ENCODE peak calls at places on chromosomes 1 and 21, in five cellular contexts. One of them, this sample, is unnamed.

GRCh38 chr1:2449636-2450454 is 26.2 kb upstream of the PLCH2 start:
- DNase-seq in GM12878: no peak
- DNase-seq in endothelial cell of umbilical vein: no peak
- DNase-seq in A549: no peak
- DNase-seq in HepG2: peak; percentile 14
- DNase-seq in this sample: peak; percentile 71

GRCh38 chr1:97489834-97490233 is 431.0 kb downstream of the DPYD start:
- DNase-seq in GM12878: no peak
- DNase-seq in endothelial cell of umbilical vein: peak; percentile 78
- DNase-seq in A549: peak; percentile 46
- DNase-seq in HepG2: peak; percentile 1
- DNase-seq in this sample: peak; percentile 73

GRCh38 chr1:102593276-102593675 is 515.0 kb downstream of the COL11A1 start:
- DNase-seq in GM12878: no peak
- DNase-seq in endothelial cell of umbilical vein: no peak
- DNase-seq in A549: no peak
- DNase-seq in HepG2: no peak
- DNase-seq in this sample: no peak

GRCh38 chr1:185074307-185074706 is 28.9 kb downstream of the RNF2 start:
- DNase-seq in GM12878: no peak
- DNase-seq in endothelial cell of umbilical vein: no peak
- DNase-seq in A549: no peak
- DNase-seq in HepG2: no peak
- DNase-seq in this sample: no peak

GRCh38 chr1:203550846-203551245 is 56.9 kb downstream of the OPTC start:
- DNase-seq in GM12878: no peak
- DNase-seq in endothelial cell of umbilical vein: no peak
- DNase-seq in A549: no peak
- DNase-seq in HepG2: no peak
- DNase-seq in this sample: no peak

GRCh38 chr1:92992066-92992465 is 30.8 kb upstream of the DIPK1A start:
- DNase-seq in GM12878: no peak
- DNase-seq in endothelial cell of umbilical vein: no peak
- DNase-seq in A549: no peak
- DNase-seq in HepG2: no peak
- DNase-seq in this sample: no peak

GRCh38 chr1:17892225-17892624 is 137.1 kb downstream of the ACTL8 start:
- DNase-seq in GM12878: no peak
- DNase-seq in endothelial cell of umbilical vein: no peak
- DNase-seq in A549: no peak
- DNase-seq in HepG2: no peak
- DNase-seq in this sample: no peak

GRCh38 chr21:35503646-35504045 is 454.5 kb upstream of the RUNX1 start:
- DNase-seq in GM12878: no peak
- DNase-seq in endothelial cell of umbilical vein: peak; percentile 71
- DNase-seq in A549: no peak
- DNase-seq in HepG2: no peak
- DNase-seq in this sample: peak; percentile 52

GRCh38 chr21:32698971-32699693 is 28.7 kb downstream of the SYNJ1 start:
- DNase-seq in GM12878: no peak
- DNase-seq in endothelial cell of umbilical vein: peak; percentile 61
- DNase-seq in A549: no peak
- DNase-seq in HepG2: no peak
- DNase-seq in this sample: no peak

GRCh38 chr1:202154766-202155477 is 5.5 kb downstream of the PTPN7 start:
- DNase-seq in GM12878: no peak
- DNase-seq in endothelial cell of umbilical vein: peak; percentile 59
- DNase-seq in A549: peak; percentile 80
- DNase-seq in HepG2: peak; percentile 30
- DNase-seq in this sample: peak; percentile 66

GRCh38 chr1:174413632-174414031 is 34.1 kb upstream of the GPR52 start:
- DNase-seq in GM12878: no peak
- DNase-seq in endothelial cell of umbilical vein: no peak
- DNase-seq in A549: peak; percentile 22
- DNase-seq in HepG2: no peak
- DNase-seq in this sample: no peak

GRCh38 chr1:153536618-153537375 is 1.0 kb upstream of the S100A6 start:
- DNase-seq in GM12878: no peak
- DNase-seq in endothelial cell of umbilical vein: no peak
- DNase-seq in A549: peak; percentile 64
- DNase-seq in HepG2: no peak
- DNase-seq in this sample: no peak

GRCh38 chr21:32333953-32334673 is 35.5 kb downstream of the MRAP start:
- DNase-seq in GM12878: no peak
- DNase-seq in endothelial cell of umbilical vein: no peak
- DNase-seq in A549: no peak
- DNase-seq in HepG2: no peak
- DNase-seq in this sample: no peak

GRCh38 chr1:169201084-169201619 is 94.7 kb downstream of the ATP1B1 start:
- DNase-seq in GM12878: no peak
- DNase-seq in endothelial cell of umbilical vein: no peak
- DNase-seq in A549: no peak
- DNase-seq in HepG2: no peak
- DNase-seq in this sample: no peak

GRCh38 chr21:36422279-36423098 is 37.3 kb downstream of the CHAF1B start:
- DNase-seq in GM12878: no peak
- DNase-seq in endothelial cell of umbilical vein: peak; percentile 77
- DNase-seq in A549: peak; percentile 71
- DNase-seq in HepG2: peak; percentile 40
- DNase-seq in this sample: peak; percentile 75

GRCh38 chr1:216523043-216523442 is 99.8 kb upstream of the USH2A start:
- DNase-seq in GM12878: no peak
- DNase-seq in endothelial cell of umbilical vein: no peak
- DNase-seq in A549: no peak
- DNase-seq in HepG2: no peak
- DNase-seq in this sample: no peak

GRCh38 chr1:6508154-6508875 is 16.8 kb upstream of the PLEKHG5 start:
- DNase-seq in GM12878: no peak
- DNase-seq in endothelial cell of umbilical vein: no peak
- DNase-seq in A549: no peak
- DNase-seq in HepG2: no peak
- DNase-seq in this sample: peak; percentile 44

GRCh38 chr1:160657477-160657820 is 10.6 kb upstream of the SLAMF1 start:
- DNase-seq in GM12878: no peak
- DNase-seq in endothelial cell of umbilical vein: no peak
- DNase-seq in A549: no peak
- DNase-seq in HepG2: no peak
- DNase-seq in this sample: peak; percentile 75

GRCh38 chr21:29295066-29295650 is 3.6 kb upstream of the BACH1 start:
- DNase-seq in GM12878: no peak
- DNase-seq in endothelial cell of umbilical vein: no peak
- DNase-seq in A549: no peak
- DNase-seq in HepG2: no peak
- DNase-seq in this sample: no peak

GRCh38 chr1:211126622-211127021 is 7.3 kb downstream of the KCNH1 start:
- DNase-seq in GM12878: no peak
- DNase-seq in endothelial cell of umbilical vein: no peak
- DNase-seq in A549: no peak
- DNase-seq in HepG2: no peak
- DNase-seq in this sample: no peak

GRCh38 chr1:48182441-48182840 is 40.1 kb upstream of the SLC5A9 start:
- DNase-seq in GM12878: peak; percentile 12
- DNase-seq in endothelial cell of umbilical vein: no peak
- DNase-seq in A549: no peak
- DNase-seq in HepG2: no peak
- DNase-seq in this sample: no peak

GRCh38 chr1:96643519-96643918 is 78.1 kb upstream of the PTBP2 start:
- DNase-seq in GM12878: no peak
- DNase-seq in endothelial cell of umbilical vein: no peak
- DNase-seq in A549: no peak
- DNase-seq in HepG2: no peak
- DNase-seq in this sample: no peak

GRCh38 chr1:214739621-214740238 is 136.7 kb downstream of the CENPF start:
- DNase-seq in GM12878: no peak
- DNase-seq in endothelial cell of umbilical vein: no peak
- DNase-seq in A549: no peak
- DNase-seq in HepG2: no peak
- DNase-seq in this sample: no peak

GRCh38 chr1:200317236-200317635 is 92.6 kb downstream of the ZNF281 start:
- DNase-seq in GM12878: no peak
- DNase-seq in endothelial cell of umbilical vein: no peak
- DNase-seq in A549: peak; percentile 29
- DNase-seq in HepG2: no peak
- DNase-seq in this sample: no peak

DNA sequence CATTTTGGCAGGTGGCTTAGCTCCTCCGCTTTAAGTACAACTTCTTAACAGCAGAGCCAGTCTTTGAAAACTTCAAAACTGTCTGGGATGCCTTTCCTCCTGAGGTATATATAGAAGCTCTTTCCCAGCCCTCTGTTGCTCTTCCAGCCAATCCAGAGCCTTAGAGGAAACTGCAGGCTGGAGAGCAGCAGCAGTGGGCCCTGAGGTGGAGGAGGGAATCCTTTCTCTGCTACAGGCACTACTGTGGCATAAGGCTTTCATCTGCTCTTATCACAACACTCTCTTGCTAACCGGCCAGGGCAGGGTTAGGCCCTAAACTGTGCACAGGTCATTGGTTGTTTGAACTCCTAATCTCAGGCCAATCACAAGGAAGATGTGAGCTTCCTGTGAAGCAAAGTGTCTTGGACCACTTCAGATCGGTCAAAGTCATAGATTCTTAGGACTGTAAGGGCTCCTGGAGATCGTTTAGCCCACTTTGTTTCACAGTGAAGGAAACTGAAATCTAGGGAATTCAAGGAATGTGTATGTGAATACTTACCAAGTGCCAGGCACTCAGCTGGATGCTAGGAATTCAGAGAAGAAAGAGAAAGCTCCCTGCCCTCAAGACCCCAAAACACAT is at the start of gene RGS5:
- DNase-seq in GM12878: no peak
- DNase-seq in endothelial cell of umbilical vein: peak; percentile 78
- DNase-seq in A549: no peak
- DNase-seq in HepG2: no peak
- DNase-seq in this sample: no peak
- TF ChIP-seq MYC in GM12878: no peak
- TF ChIP-seq MYC in endothelial cell of umbilical vein: no peak
- TF ChIP-seq MYC in A549: no peak
- TF ChIP-seq MYC in HepG2: no peak
- TF ChIP-seq MYC in this sample: no peak

GRCh38 chr1:12462586-12462985 is 155.4 kb downstream of the DHRS3 start:
- DNase-seq in GM12878: no peak
- DNase-seq in endothelial cell of umbilical vein: no peak
- DNase-seq in A549: no peak
- DNase-seq in HepG2: no peak
- DNase-seq in this sample: no peak

GRCh38 chr1:12464028-12464427 is 154.0 kb downstream of the DHRS3 start:
- DNase-seq in GM12878: no peak
- DNase-seq in endothelial cell of umbilical vein: no peak
- DNase-seq in A549: no peak
- DNase-seq in HepG2: no peak
- DNase-seq in this sample: no peak

GRCh38 chr1:12465126-12465525 is 152.9 kb downstream of the DHRS3 start:
- DNase-seq in GM12878: no peak
- DNase-seq in endothelial cell of umbilical vein: no peak
- DNase-seq in A549: no peak
- DNase-seq in HepG2: no peak
- DNase-seq in this sample: no peak

GRCh38 chr1:12466816-12467215 is 151.2 kb downstream of the DHRS3 start:
- DNase-seq in GM12878: no peak
- DNase-seq in endothelial cell of umbilical vein: no peak
- DNase-seq in A549: no peak
- DNase-seq in HepG2: no peak
- DNase-seq in this sample: no peak

GRCh38 chr1:12464627-12465056 is 153.4 kb downstream of the DHRS3 start:
- DNase-seq in GM12878: no peak
- DNase-seq in endothelial cell of umbilical vein: no peak
- DNase-seq in A549: no peak
- DNase-seq in HepG2: no peak
- DNase-seq in this sample: no peak
- TF ChIP-seq MYC in GM12878: no peak
- TF ChIP-seq MYC in endothelial cell of umbilical vein: no peak
- TF ChIP-seq MYC in A549: no peak
- TF ChIP-seq MYC in HepG2: no peak
- TF ChIP-seq MYC in this sample: no peak

DNA sequence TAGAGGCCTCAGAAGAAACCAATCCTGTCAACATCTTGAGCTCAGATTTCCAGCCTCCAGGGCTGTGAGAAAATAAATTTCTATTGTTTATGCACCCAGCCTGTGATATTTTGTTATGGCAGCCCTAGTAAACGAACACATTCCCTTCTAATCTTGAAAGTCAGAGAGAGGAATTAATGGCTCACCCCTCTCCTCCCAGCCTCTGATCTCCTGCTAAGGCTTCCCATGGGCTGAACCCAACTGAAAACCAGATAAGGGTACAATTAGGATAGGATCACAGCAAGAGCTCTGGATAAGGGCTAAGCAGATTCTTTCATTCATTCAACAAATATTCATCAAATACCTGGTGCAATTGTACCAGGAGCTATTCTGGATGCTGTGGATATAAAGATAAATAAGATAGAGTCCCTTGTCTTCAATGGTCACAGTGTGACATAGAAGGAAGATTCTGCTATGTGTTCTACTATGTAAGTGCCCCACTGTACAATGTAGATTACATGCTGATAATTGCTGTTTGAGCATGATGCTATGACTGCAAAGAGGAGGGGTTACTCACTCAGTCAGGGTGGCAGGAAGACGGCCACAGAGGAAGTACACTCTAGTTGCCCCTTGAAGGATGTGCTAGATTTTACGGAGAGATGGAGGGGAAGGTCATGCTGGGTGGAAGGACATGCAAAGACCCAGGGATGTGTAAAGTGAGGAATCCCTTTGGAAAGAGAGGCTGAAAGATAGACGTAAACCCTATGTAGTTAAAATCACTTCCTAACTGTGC is 203.3 kb upstream of the JUN start:
- DNase-seq in GM12878: no peak
- DNase-seq in endothelial cell of umbilical vein: no peak
- DNase-seq in A549: no peak
- DNase-seq in HepG2: no peak
- DNase-seq in this sample: no peak
- TF ChIP-seq MYC in GM12878: no peak
- TF ChIP-seq MYC in endothelial cell of umbilical vein: no peak
- TF ChIP-seq MYC in A549: no peak
- TF ChIP-seq MYC in HepG2: no peak
- TF ChIP-seq MYC in this sample: no peak

DNA sequence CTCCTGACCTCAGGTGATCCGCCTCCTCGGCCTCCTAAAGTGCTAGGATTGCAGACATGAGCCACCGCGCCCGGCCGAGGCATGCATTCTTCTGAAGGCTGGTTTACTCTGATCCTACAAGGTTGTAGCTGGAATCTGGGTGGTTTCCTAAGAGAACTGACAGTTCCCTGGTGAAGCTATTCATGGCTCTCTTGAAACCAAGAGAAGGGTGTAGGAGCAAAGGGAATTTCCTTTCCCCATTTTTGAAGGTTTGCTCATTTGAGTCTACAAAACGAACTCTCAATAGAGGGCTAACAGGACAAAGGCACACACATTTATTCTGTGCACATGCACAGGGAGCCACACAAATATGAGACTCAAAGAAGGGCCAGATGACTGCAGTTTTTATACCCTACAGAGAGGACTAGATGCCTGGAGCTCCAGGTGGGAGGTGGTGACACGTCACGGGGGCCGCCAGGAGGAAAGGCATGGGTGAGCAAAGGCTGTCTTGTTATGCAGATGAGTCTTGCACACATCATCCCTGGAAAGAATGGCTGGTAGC is 49.5 kb upstream of the ERRFI1 start:
- DNase-seq in GM12878: no peak
- DNase-seq in endothelial cell of umbilical vein: no peak
- DNase-seq in A549: peak; percentile 72
- DNase-seq in HepG2: no peak
- DNase-seq in this sample: no peak
- TF ChIP-seq MYC in GM12878: no peak
- TF ChIP-seq MYC in endothelial cell of umbilical vein: no peak
- TF ChIP-seq MYC in A549: no peak
- TF ChIP-seq MYC in HepG2: no peak
- TF ChIP-seq MYC in this sample: no peak

This sample was measured in NB4.